ENCODE peak calls at places on chromosomes 3 and 15, in six cellular contexts. D, H, E, M, A and Z are unnamed samples.

GRCh38 chr3:129461022-129461421 is 21.0 kb downstream of the IFT122 start:
- DNase-seq in H (no peak), A (no peak), D (no peak), M (no peak), E (no peak), Z (peak)

GRCh38 chr15:57476533-57476975 is 100.2 kb downstream of the CGNL1 start:
- DNase-seq in H (no peak), A (no peak), M (no peak), D (no peak), E (no peak), Z (no peak)

GRCh38 chr15:68644088-68644904 is 65.5 kb downstream of the CORO2B start:
- DNase-seq in D (no peak), H (no peak), M (no peak), A (no peak), E (peak), Z (peak)

GRCh38 chr15:42691308-42691707 is 45.6 kb downstream of the CDAN1 start:
- DNase-seq in D (no peak), A (no peak), E (no peak), H (no peak), M (no peak), Z (no peak)

GRCh38 chr3:23877324-23877980 is 39.3 kb downstream of the NKIRAS1 start:
- DNase-seq in E (no peak), D (no peak), A (no peak), M (no peak), H (no peak), Z (peak)

GRCh38 chr3:4994823-4995499 is 15.7 kb downstream of the BHLHE40 start:
- DNase-seq in M (peak), H (no peak), E (peak), D (no peak), A (peak), Z (peak)

GRCh38 chr3:123859177-123859576 is 25.0 kb downstream of the MYLK start:
- DNase-seq in M (no peak), E (no peak), D (no peak), A (no peak), H (no peak), Z (no peak)

GRCh38 chr3:67000006-67000405 is 1.9 kb downstream of the KBTBD8 start:
- DNase-seq in D (no peak), H (no peak), A (no peak), E (no peak), M (no peak), Z (no peak)

GRCh38 chr15:68843425-68844311 is 23.0 kb upstream of the ANP32A start:
- DNase-seq in M (no peak), D (no peak), E (no peak), H (peak), A (no peak), Z (no peak)

GRCh38 chr3:141294848-141295247 is 63.2 kb downstream of the PXYLP1 start:
- DNase-seq in M (no peak), D (no peak), A (no peak), E (no peak), H (no peak), Z (no peak)

GRCh38 chr3:132843851-132844565 is 121.8 kb upstream of the NPHP3 start:
- DNase-seq in M (no peak), H (no peak), E (no peak), D (no peak), A (no peak), Z (no peak)

GRCh38 chr3:133674290-133674912 is 12.7 kb upstream of the TOPBP1 start:
- DNase-seq in E (no peak), A (no peak), D (no peak), H (no peak), M (no peak), Z (no peak)

GRCh38 chr3:191473766-191474198 is 12.8 kb downstream of the PYDC2 start:
- DNase-seq in D (no peak), E (no peak), A (no peak), M (no peak), H (no peak), Z (no peak)

GRCh38 chr15:101428758-101429157 is 60.7 kb downstream of the PCSK6 start:
- DNase-seq in A (no peak), H (no peak), E (no peak), M (no peak), D (no peak), Z (no peak)

GRCh38 chr3:111071257-111072015 is at the start of gene NECTIN3:
- DNase-seq in A (peak), M (peak), H (peak), D (peak), E (peak), Z (peak)
- TF ChIP-seq POLR2A in A (peak), M (no peak), H (peak), D (no peak), E (no peak), Z (peak)

GRCh38 chr3:50090985-50091384 is 2.3 kb downstream of the RBM5 start:
- DNase-seq in E (no peak), D (no peak), A (no peak), M (no peak), H (no peak), Z (no peak)

GRCh38 chr3:50089603-50089945 is 855 bp downstream of the RBM5 start:
- DNase-seq in H (no peak), E (no peak), A (no peak), D (no peak), M (no peak), Z (peak)

GRCh38 chr3:50088725-50089602 is at the start of gene RBM5:
- DNase-seq in M (peak), A (peak), D (peak), E (peak), H (peak), Z (peak)
- TF ChIP-seq POLR2A in M (no peak), A (peak), D (peak), E (peak), H (peak), Z (peak)

GRCh38 chr3:15630646-15631350 is 29.3 kb downstream of the BTD start:
- DNase-seq in A (no peak), D (no peak), M (no peak), E (no peak), H (no peak), Z (no peak)
- TF ChIP-seq POLR2A in A (no peak), D (no peak), M (no peak), E (no peak), H (no peak), Z (no peak)

GRCh38 chr3:160768918-160769317 is 12.9 kb downstream of the PPM1L start:
- DNase-seq in D (no peak), M (no peak), A (no peak), H (no peak), E (no peak), Z (no peak)

GRCh38 chr3:160763073-160763472 is 7.0 kb downstream of the PPM1L start:
- DNase-seq in M (no peak), H (no peak), A (no peak), E (no peak), D (no peak), Z (no peak)

GRCh38 chr3:160768031-160768430 is 12.0 kb downstream of the PPM1L start:
- DNase-seq in E (no peak), A (no peak), H (no peak), M (no peak), D (no peak), Z (no peak)

DNA sequence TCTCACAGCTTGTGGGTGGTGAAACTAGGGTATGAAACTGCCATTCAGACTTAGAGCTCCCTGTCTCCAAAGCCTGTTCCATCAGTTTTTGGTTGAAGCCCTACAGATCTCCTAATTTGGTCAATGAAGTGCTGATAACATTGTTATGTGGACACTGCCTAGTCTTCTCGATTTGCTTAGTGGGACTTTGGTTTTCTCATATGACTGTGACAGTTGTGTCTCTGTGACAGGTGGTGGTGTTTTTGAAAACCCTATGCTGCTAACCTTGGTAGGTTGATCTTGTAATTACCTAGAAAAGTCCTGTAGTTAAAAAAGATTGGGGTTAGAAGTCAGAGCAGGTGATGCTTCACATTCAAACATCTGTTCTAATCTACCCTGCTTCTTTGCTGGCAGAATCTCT is 9.2 kb downstream of the PPM1L start:
- DNase-seq in H (no peak), A (no peak), E (no peak), D (no peak), M (no peak), Z (no peak)
- TF ChIP-seq POLR2A in H (no peak), A (no peak), E (no peak), D (no peak), M (no peak), Z (no peak)

GRCh38 chr3:197736491-197737318 is at the start of gene RUBCN:
- DNase-seq in D (peak), M (peak), E (peak), A (peak), H (peak), Z (peak)
- TF ChIP-seq POLR2A in D (peak), M (no peak), E (peak), A (peak), H (peak), Z (peak)

DNA sequence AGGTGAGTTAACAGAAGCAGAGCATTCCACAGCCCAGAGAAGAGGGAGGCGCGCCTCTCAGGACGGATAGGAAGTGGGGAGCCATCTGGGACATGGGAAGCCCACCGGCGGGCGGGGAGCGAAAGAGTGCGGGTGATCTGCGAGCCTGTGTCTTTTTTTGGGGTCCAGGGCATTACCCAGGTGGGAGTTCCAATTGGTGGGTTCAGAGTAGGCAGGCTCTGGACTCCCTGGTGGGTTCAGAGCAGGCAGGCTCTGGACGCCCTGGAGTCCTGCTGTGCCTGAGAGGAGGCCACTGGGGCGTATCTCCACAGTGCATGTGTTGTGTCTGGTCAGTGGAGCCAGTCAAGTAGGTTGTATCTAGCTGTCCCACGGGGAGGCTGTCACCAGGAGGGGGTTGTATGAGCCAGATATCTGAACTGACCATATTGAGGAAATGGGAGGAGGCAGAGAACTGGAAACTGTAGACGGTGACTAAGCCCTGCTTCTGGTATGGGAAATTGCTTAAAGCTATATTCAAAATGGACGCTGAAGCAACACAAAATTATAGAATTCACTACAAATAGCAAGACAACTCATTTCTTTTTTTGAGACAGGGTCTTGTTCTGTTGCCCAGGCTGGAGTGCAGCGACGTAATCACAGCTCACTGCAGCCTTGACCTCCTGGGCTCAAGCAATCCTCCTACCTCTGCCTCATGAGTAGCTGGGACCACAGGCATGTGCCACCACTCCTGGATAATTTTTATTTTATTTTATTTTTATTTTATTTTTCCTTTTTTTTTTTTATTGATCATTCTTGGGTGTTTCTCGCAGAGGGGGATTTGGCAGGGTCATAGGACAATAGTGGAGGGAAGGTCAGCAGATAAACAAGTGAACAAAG is 34.5 kb upstream of the CHST2 start:
- DNase-seq in H (no peak), A (peak), D (no peak), M (no peak), E (no peak), Z (peak)
- TF ChIP-seq POLR2A in H (no peak), A (no peak), D (no peak), M (no peak), E (no peak), Z (no peak)